ENCODE peak calls at places on chromosome 12, in ten cellular contexts. One of them, this sample, is unnamed.

GRCh38 chr12:15532364-15532977 is 210.2 kb downstream of the PTPRO start:
- DNase-seq in HT1080: peak; percentile 72
- DNase-seq in left colon: peak; percentile 39
- DNase-seq in fibroblast of the aortic adventitia: peak; percentile 84
- DNase-seq in T-helper 9 cell: peak; percentile 12
- DNase-seq in GM12865: peak; percentile 66
- DNase-seq in hypothalamus: no peak
- DNase-seq in T-helper 17 cell: peak; percentile 27
- DNase-seq in HTR-8/SVneo: peak; percentile 8
- DNase-seq in stimulated activated CD4-positive, alpha-beta T cell treated with anti-CD3 and anti-CD28 coated beads, Interleukin-1b, Interleukin-23, amount 100 ng/mL, for 48 hours: peak; percentile 25
- DNase-seq in this sample: peak; percentile 84

GRCh38 chr12:131860472-131861260 is 32.5 kb downstream of the MMP17 start:
- DNase-seq in HT1080: no peak
- DNase-seq in left colon: peak; percentile 15
- DNase-seq in fibroblast of the aortic adventitia: peak; percentile 80
- DNase-seq in T-helper 9 cell: no peak
- DNase-seq in GM12865: no peak
- DNase-seq in hypothalamus: no peak
- DNase-seq in T-helper 17 cell: no peak
- DNase-seq in HTR-8/SVneo: peak; percentile 69
- DNase-seq in stimulated activated CD4-positive, alpha-beta T cell treated with anti-CD3 and anti-CD28 coated beads, Interleukin-1b, Interleukin-23, amount 100 ng/mL, for 48 hours: no peak
- DNase-seq in this sample: peak; percentile 87

GRCh38 chr12:33330940-33331339 is 108.7 kb downstream of the SYT10 start:
- DNase-seq in HT1080: no peak
- DNase-seq in left colon: no peak
- DNase-seq in fibroblast of the aortic adventitia: no peak
- DNase-seq in T-helper 9 cell: no peak
- DNase-seq in GM12865: no peak
- DNase-seq in hypothalamus: no peak
- DNase-seq in T-helper 17 cell: no peak
- DNase-seq in HTR-8/SVneo: no peak
- DNase-seq in stimulated activated CD4-positive, alpha-beta T cell treated with anti-CD3 and anti-CD28 coated beads, Interleukin-1b, Interleukin-23, amount 100 ng/mL, for 48 hours: no peak
- DNase-seq in this sample: no peak

GRCh38 chr12:94186461-94187237 is 38.3 kb downstream of the PLXNC1 start:
- DNase-seq in HT1080: no peak
- DNase-seq in left colon: peak; percentile 19
- DNase-seq in fibroblast of the aortic adventitia: peak; percentile 39
- DNase-seq in T-helper 9 cell: no peak
- DNase-seq in GM12865: no peak
- DNase-seq in hypothalamus: peak; percentile 61
- DNase-seq in T-helper 17 cell: no peak
- DNase-seq in HTR-8/SVneo: no peak
- DNase-seq in stimulated activated CD4-positive, alpha-beta T cell treated with anti-CD3 and anti-CD28 coated beads, Interleukin-1b, Interleukin-23, amount 100 ng/mL, for 48 hours: no peak
- DNase-seq in this sample: no peak

GRCh38 chr12:108060054-108060453 is 69.0 kb upstream of the WSCD2 start:
- DNase-seq in HT1080: no peak
- DNase-seq in left colon: no peak
- DNase-seq in fibroblast of the aortic adventitia: no peak
- DNase-seq in T-helper 9 cell: no peak
- DNase-seq in GM12865: no peak
- DNase-seq in hypothalamus: no peak
- DNase-seq in T-helper 17 cell: no peak
- DNase-seq in HTR-8/SVneo: no peak
- DNase-seq in stimulated activated CD4-positive, alpha-beta T cell treated with anti-CD3 and anti-CD28 coated beads, Interleukin-1b, Interleukin-23, amount 100 ng/mL, for 48 hours: no peak
- DNase-seq in this sample: peak; percentile 6

GRCh38 chr12:71183018-71183417 is 25.2 kb upstream of the TSPAN8 start:
- DNase-seq in HT1080: peak; percentile 38
- DNase-seq in left colon: no peak
- DNase-seq in fibroblast of the aortic adventitia: peak; percentile 91
- DNase-seq in T-helper 9 cell: no peak
- DNase-seq in GM12865: no peak
- DNase-seq in hypothalamus: no peak
- DNase-seq in T-helper 17 cell: no peak
- DNase-seq in HTR-8/SVneo: peak; percentile 11
- DNase-seq in stimulated activated CD4-positive, alpha-beta T cell treated with anti-CD3 and anti-CD28 coated beads, Interleukin-1b, Interleukin-23, amount 100 ng/mL, for 48 hours: no peak
- DNase-seq in this sample: peak; percentile 39

GRCh38 chr12:13713746-13714400 is 267.5 kb downstream of the GRIN2B start:
- DNase-seq in HT1080: no peak
- DNase-seq in left colon: peak; percentile 28
- DNase-seq in fibroblast of the aortic adventitia: no peak
- DNase-seq in T-helper 9 cell: no peak
- DNase-seq in GM12865: no peak
- DNase-seq in hypothalamus: no peak
- DNase-seq in T-helper 17 cell: no peak
- DNase-seq in HTR-8/SVneo: no peak
- DNase-seq in stimulated activated CD4-positive, alpha-beta T cell treated with anti-CD3 and anti-CD28 coated beads, Interleukin-1b, Interleukin-23, amount 100 ng/mL, for 48 hours: no peak
- DNase-seq in this sample: no peak

GRCh38 chr12:6791931-6792520 is 2.7 kb downstream of the CD4 start:
- DNase-seq in HT1080: no peak
- DNase-seq in left colon: no peak
- DNase-seq in fibroblast of the aortic adventitia: no peak
- DNase-seq in T-helper 9 cell: no peak
- DNase-seq in GM12865: no peak
- DNase-seq in hypothalamus: no peak
- DNase-seq in T-helper 17 cell: no peak
- DNase-seq in HTR-8/SVneo: no peak
- DNase-seq in stimulated activated CD4-positive, alpha-beta T cell treated with anti-CD3 and anti-CD28 coated beads, Interleukin-1b, Interleukin-23, amount 100 ng/mL, for 48 hours: no peak
- DNase-seq in this sample: no peak